ENCODE peak calls at places on chromosome 3, in ten cellular contexts. M is ovary; S is effector memory CD4-positive, alpha-beta T cell; E is A549; K is heart left ventricle; A is H1; X is tibial artery; Y is mucosa of descending colon; G is MM.1S; Q is aorta. W is an unnamed sample. For H3K9me3, the result is how much of the 10 kb centered on the place peaks cover.

GRCh38 chr3:83023050-83023449 is 1261.6 kb upstream of the GBE1 start:
- DNase-seq in M (no peak), S (no peak), E (no peak), K (no peak), A (no peak), X (no peak), Y (no peak), G (no peak), Q (no peak), W (no peak)

GRCh38 chr3:5136619-5137429 is 14.7 kb downstream of the ARL8B start:
- DNase-seq in M (no peak), S (no peak), E (peak), K (no peak), A (no peak), X (no peak), Y (no peak), G (peak), Q (no peak), W (no peak)

GRCh38 chr3:179653777-179654117 is 907 bp downstream of the USP13 start:
- DNase-seq in M (peak), S (no peak), E (peak), K (no peak), A (no peak), X (no peak), Y (peak), G (peak), Q (peak), W (peak)

GRCh38 chr3:138338244-138338643 is 8.6 kb upstream of the NME9 start:
- DNase-seq in M (no peak), S (no peak), E (no peak), K (no peak), A (no peak), X (no peak), Y (no peak), G (no peak), Q (no peak), W (no peak)

GRCh38 chr3:28590216-28590615 is 241.6 kb upstream of the AZI2 start:
- DNase-seq in M (no peak), S (no peak), E (no peak), K (no peak), A (no peak), X (no peak), Y (no peak), G (no peak), Q (no peak), W (no peak)

GRCh38 chr3:21750831-21751391 is at the start of gene ZNF385D:
- DNase-seq in M (peak), S (no peak), E (no peak), K (peak), A (peak), X (peak), Y (peak), G (no peak), Q (peak), W (peak)

GRCh38 chr3:100899440-100900091 is 93.7 kb downstream of the ABI3BP start:
- DNase-seq in M (no peak), S (no peak), E (no peak), K (no peak), A (no peak), X (no peak), Y (no peak), G (peak), Q (no peak), W (no peak)

GRCh38 chr3:98705212-98705611 is 57.9 kb upstream of the ST3GAL6 start:
- DNase-seq in M (no peak), S (no peak), E (no peak), K (no peak), A (no peak), X (no peak), Y (no peak), G (no peak), Q (no peak), W (no peak)

GRCh38 chr3:118587037-118587741 is 447.5 kb downstream of the IGSF11 start:
- DNase-seq in M (no peak), S (no peak), E (no peak), K (no peak), A (no peak), X (no peak), Y (no peak), G (no peak), Q (no peak), W (no peak)

GRCh38 chr3:63580151-63580550 is 72.3 kb upstream of the SNTN start:
- DNase-seq in M (no peak), S (no peak), E (no peak), K (no peak), A (no peak), X (no peak), Y (no peak), G (no peak), Q (no peak), W (no peak)

GRCh38 chr3:30347679-30348216 is 258.7 kb upstream of the TGFBR2 start:
- DNase-seq in M (no peak), S (no peak), E (no peak), K (no peak), A (no peak), X (no peak), Y (no peak), G (no peak), Q (no peak), W (no peak)

GRCh38 chr3:137084579-137084978 is 126.8 kb downstream of the IL20RB start:
- DNase-seq in M (no peak), S (no peak), E (no peak), K (no peak), A (no peak), X (no peak), Y (no peak), G (no peak), Q (no peak), W (peak)

GRCh38 chr3:107630779-107631178 is 108.0 kb downstream of the BBX start:
- DNase-seq in M (no peak), S (no peak), E (no peak), K (no peak), A (no peak), X (no peak), Y (no peak), G (no peak), Q (no peak), W (no peak)
- H3K9me3 ChIP-seq in M (under half), S (under half), E (under half), K (under half), A (under half), X (under half), Y (under half), G (under half), Q (under half), W (under half)

GRCh38 chr3:1068985-1069384 is 23.8 kb upstream of the CNTN6 start:
- DNase-seq in M (no peak), S (no peak), E (no peak), K (no peak), A (no peak), X (no peak), Y (no peak), G (no peak), Q (no peak), W (no peak)
- H3K9me3 ChIP-seq in M (under half), S (under half), E (under half), K (under half), A (under half), X (under half), Y (under half), G (under half), Q (under half), W (under half)

DNA sequence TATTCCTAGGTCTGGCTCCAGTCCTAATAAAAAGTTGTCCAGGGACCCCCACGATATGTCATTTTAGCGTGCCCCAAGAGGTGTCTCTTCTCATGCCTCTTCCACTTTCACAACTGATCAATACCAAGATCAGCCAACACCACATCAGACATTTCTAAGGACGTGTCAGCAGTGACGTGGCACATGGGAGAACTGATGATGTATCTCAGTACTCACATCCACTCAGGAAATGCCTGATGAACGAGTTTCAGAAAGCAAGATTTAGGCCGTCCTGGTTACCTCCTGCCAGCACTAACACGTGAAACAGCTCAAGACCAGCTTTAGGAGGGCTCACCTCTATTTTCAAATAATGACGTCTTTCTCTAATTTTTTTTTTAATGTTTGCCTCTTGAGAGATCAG is 19.6 kb downstream of the VGLL4 start:
- DNase-seq in M (no peak), S (peak), E (no peak), K (no peak), A (no peak), X (no peak), Y (no peak), G (no peak), Q (no peak), W (no peak)
- H3K9me3 ChIP-seq in M (under half), S (under half), E (under half), K (under half), A (under half), X (under half), Y (under half), G (under half), Q (under half), W (under half)

DNA sequence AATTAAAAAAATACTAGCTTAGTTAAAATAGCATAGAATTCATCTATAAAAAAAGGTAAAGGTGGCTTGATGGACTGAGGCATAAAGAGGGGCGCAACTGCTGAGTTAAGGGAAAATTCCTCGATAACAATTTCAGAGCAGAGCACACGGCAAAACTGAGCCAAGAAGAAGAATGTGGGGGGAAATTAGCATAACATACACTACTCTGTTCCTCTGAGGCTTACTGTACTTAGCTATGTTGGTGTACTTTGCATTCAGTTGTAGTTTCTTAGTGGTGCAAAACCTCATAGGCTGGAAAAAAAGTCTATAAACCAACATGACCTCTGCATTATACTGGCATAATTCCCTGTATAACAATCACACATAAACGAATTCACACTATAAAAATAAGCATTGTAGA is 357.9 kb upstream of the LRRC3B start:
- DNase-seq in M (no peak), S (no peak), E (no peak), K (no peak), A (no peak), X (no peak), Y (no peak), G (no peak), Q (no peak), W (no peak)
- H3K9me3 ChIP-seq in M (under half), S (under half), E (under half), K (under half), A (under half), X (under half), Y (under half), G (under half), Q (under half), W (under half)

DNA sequence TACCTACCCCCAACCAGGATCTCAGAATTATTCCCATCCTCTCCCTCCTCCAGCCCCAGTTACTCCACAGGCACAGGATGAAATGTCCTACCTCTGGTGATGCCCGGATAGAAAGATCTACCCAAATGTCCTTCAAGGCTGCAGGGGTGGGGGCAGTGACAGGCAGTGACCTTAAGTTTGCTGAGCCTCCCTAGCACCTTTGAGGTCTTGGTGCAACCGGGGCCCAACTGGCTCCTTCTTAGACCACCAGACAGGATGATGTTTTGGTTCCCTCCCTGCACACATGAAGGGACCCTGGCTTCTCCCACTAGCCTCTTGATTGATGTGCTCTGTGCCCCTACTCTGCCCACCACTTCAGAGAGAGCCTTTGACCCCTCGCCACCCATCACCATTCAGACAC is 36.4 kb downstream of the EXOG start:
- DNase-seq in M (no peak), S (no peak), E (no peak), K (no peak), A (no peak), X (no peak), Y (no peak), G (no peak), Q (no peak), W (no peak)
- H3K9me3 ChIP-seq in M (under half), S (under half), E (under half), K (under half), A (under half), X (under half), Y (under half), G (under half), Q (under half), W (under half)

W was measured in lower lobe of right lung.